ENCODE peak calls at places on chromosome 19, in four cellular contexts. One of them, this sample, is unnamed.
A peak's percentile ranks its signal among the peaks of the same experiment; 100 is the strongest.

GRCh38 chr19:13441810-13442512 is 64.3 kb downstream of the CACNA1A start:
- DNase-seq in uterus: no peak
- DNase-seq in A549: peak; percentile 21
- DNase-seq in IMR-90: peak; percentile 51
- DNase-seq in this sample: no peak

GRCh38 chr19:53634768-53635167 is 3.0 kb downstream of the DPRX start:
- DNase-seq in uterus: no peak
- DNase-seq in A549: no peak
- DNase-seq in IMR-90: no peak
- DNase-seq in this sample: no peak

GRCh38 chr19:41426952-41427646 is at the start of gene B3GNT8:
- DNase-seq in A549: no peak
- DNase-seq in IMR-90: peak; percentile 34
- DNase-seq in uterus: peak; percentile 79
- DNase-seq in this sample: peak; percentile 30

GRCh38 chr19:23867895-23868294 is 46.8 kb upstream of the ZNF726 start:
- DNase-seq in uterus: no peak
- DNase-seq in IMR-90: no peak
- DNase-seq in A549: no peak
- DNase-seq in this sample: no peak

GRCh38 chr19:15331419-15332310 is 674 bp downstream of the BRD4 start:
- DNase-seq in uterus: peak; percentile 69
- DNase-seq in IMR-90: no peak
- DNase-seq in A549: peak; percentile 60
- DNase-seq in this sample: no peak

GRCh38 chr19:45800009-45800553 is 7.4 kb upstream of the DMWD start:
- DNase-seq in uterus: no peak
- DNase-seq in IMR-90: peak; percentile 71
- DNase-seq in A549: peak; percentile 65
- DNase-seq in this sample: no peak

GRCh38 chr19:14114854-14115253 is 2.7 kb downstream of the PRKACA start:
- DNase-seq in uterus: no peak
- DNase-seq in IMR-90: no peak
- DNase-seq in A549: peak; percentile 60
- DNase-seq in this sample: no peak

GRCh38 chr19:17883627-17884413 is 12.1 kb downstream of the SLC5A5 start:
- DNase-seq in uterus: no peak
- DNase-seq in IMR-90: no peak
- DNase-seq in A549: no peak
- DNase-seq in this sample: no peak

GRCh38 chr19:9498183-9498902 is at the start of gene ZNF560:
- DNase-seq in uterus: no peak
- DNase-seq in A549: no peak
- DNase-seq in IMR-90: peak; percentile 12
- DNase-seq in this sample: no peak
- H3K27ac ChIP-seq in uterus: no peak within 1 kb of the TSS
- H3K27ac ChIP-seq in A549: no peak within 1 kb of the TSS
- H3K27ac ChIP-seq in IMR-90: no peak within 1 kb of the TSS
- H3K27ac ChIP-seq in this sample: no peak within 1 kb of the TSS

GRCh38 chr19:47540748-47541147 is 25.9 kb upstream of the NAPA start:
- DNase-seq in A549: peak; percentile 46
- DNase-seq in IMR-90: peak; percentile 51
- DNase-seq in uterus: no peak
- DNase-seq in this sample: no peak
- TF ChIP-seq POLR2A in A549: no peak
- TF ChIP-seq POLR2A in IMR-90: no peak
- TF ChIP-seq POLR2A in uterus: no peak
- TF ChIP-seq POLR2A in this sample: no peak

DNA sequence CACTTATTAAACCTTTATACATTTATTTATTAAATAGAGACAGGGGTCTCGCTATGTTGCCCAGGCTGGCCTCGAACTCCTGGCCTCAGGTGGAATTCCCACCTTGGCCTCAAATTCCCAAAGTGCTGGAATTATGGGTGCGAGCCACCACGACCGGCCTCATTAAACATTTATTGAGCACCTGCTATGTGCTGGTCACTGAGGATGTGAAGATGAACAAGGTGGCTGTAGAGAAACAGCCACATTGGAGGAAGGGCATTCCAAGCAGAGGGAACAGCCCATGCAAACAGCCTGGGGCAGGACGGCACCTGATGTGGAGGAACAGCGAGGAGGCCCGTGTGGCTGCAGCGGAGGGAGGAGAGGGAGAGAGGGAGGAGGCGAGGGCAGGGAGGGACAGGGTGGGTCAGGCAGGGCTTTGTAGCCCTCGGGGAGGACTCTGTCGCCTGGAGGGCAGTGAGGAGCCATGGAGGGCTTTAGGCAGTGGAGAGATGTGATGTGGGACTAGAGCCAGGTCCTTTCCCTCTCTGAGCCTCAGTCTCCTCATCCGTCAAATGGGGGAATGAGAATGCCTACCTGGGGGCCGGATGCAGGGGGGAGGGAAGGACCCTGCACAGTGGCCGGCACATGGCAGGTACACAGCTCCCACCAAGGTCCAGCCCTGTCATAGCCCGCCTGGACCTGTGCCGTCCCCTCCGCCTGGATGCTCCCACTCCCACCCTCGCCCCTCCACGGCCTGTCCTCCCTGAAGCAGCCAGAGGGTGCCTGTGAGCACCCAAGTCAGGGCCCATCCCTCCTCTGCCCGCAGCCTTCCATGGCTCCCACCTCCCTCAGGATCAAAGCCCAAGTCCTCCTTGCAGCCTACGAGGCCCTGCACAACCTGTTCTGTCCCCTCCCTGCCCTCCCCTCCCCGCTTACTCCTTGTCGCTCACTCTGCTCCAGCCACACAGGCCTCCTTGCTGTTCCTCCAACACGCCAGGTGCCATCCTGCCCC is 21.5 kb upstream of the NFIC start:
- DNase-seq in A549: no peak
- DNase-seq in uterus: peak; percentile 26
- DNase-seq in IMR-90: no peak
- DNase-seq in this sample: no peak
- H3K27ac ChIP-seq in A549: peak overlapping the region; percentile 62
- H3K27ac ChIP-seq in uterus: peak overlapping the region; percentile 94
- H3K27ac ChIP-seq in IMR-90: no peak overlapping the region
- H3K27ac ChIP-seq in this sample: peak overlapping the region; percentile 87

GRCh38 chr19:6835501-6835900 is 51.9 kb upstream of the ADGRE1 start:
- DNase-seq in uterus: no peak
- DNase-seq in IMR-90: no peak
- DNase-seq in A549: no peak
- DNase-seq in this sample: no peak

GRCh38 chr19:6834433-6834832 is 52.9 kb upstream of the ADGRE1 start:
- DNase-seq in uterus: no peak
- DNase-seq in IMR-90: no peak
- DNase-seq in A549: no peak
- DNase-seq in this sample: no peak

GRCh38 chr19:6837525-6837924 is 49.9 kb upstream of the ADGRE1 start:
- DNase-seq in uterus: no peak
- DNase-seq in A549: no peak
- DNase-seq in IMR-90: no peak
- DNase-seq in this sample: no peak

GRCh38 chr19:6842871-6843607 is 44.3 kb upstream of the ADGRE1 start:
- DNase-seq in uterus: no peak
- DNase-seq in A549: no peak
- DNase-seq in IMR-90: no peak
- DNase-seq in this sample: no peak

GRCh38 chr19:6838062-6838655 is 49.2 kb upstream of the ADGRE1 start:
- DNase-seq in A549: no peak
- DNase-seq in IMR-90: no peak
- DNase-seq in uterus: no peak
- DNase-seq in this sample: no peak
- TF ChIP-seq POLR2A in A549: no peak
- TF ChIP-seq POLR2A in IMR-90: no peak
- TF ChIP-seq POLR2A in uterus: no peak
- TF ChIP-seq POLR2A in this sample: no peak

GRCh38 chr19:19545128-19545591 is 7.1 kb downstream of the CILP2 start:
- DNase-seq in IMR-90: no peak
- DNase-seq in uterus: no peak
- DNase-seq in A549: no peak
- DNase-seq in this sample: no peak
- H3K27ac ChIP-seq in IMR-90: no peak overlapping the region
- H3K27ac ChIP-seq in uterus: no peak overlapping the region
- H3K27ac ChIP-seq in A549: no peak overlapping the region
- H3K27ac ChIP-seq in this sample: no peak overlapping the region